ENCODE peak calls at places on chromosome 19, in six cellular contexts. Q is GM10248; S is body of pancreas; A is endodermal cell; K is HFFc6; X is CD4-positive, alpha-beta T cell. M is an unnamed sample.

GRCh38 chr19:374183-374885 is 29.7 kb upstream of the MIER2 start:
- DNase-seq in A (peak; percentile 49), K (no peak), S (no peak), X (no peak), Q (no peak), M (peak; percentile 62)

GRCh38 chr19:54470991-54471782 is 1.9 kb downstream of the CDC42EP5 start:
- DNase-seq in A (peak; percentile 72), K (no peak), Q (peak; percentile 52), S (peak; percentile 67), X (no peak), M (no peak)

GRCh38 chr19:50909240-50910070 is 1.7 kb downstream of the KLK4 start:
- DNase-seq in K (no peak), S (peak; percentile 31), X (no peak), A (peak; percentile 100), Q (peak; percentile 88), M (peak; percentile 76)

GRCh38 chr19:33376423-33376822 is 2.9 kb downstream of the CEBPG start:
- DNase-seq in A (no peak), K (peak; percentile 76), S (peak; percentile 73), X (no peak), Q (no peak), M (no peak)

GRCh38 chr19:45577111-45577905 is 7.3 kb downstream of the OPA3 start:
- DNase-seq in S (peak; percentile 75), A (peak; percentile 69), Q (no peak), K (peak; percentile 96), X (no peak), M (no peak)

GRCh38 chr19:23281663-23282276 is 31.6 kb upstream of the ZNF724 start:
- DNase-seq in X (no peak), K (no peak), S (no peak), A (no peak), Q (no peak), M (no peak)

GRCh38 chr19:44807652-44808462 is 1.0 kb upstream of the BCAM start:
- DNase-seq in S (peak; percentile 75), Q (peak; percentile 55), K (no peak), A (peak; percentile 98), X (no peak), M (no peak)

GRCh38 chr19:19050731-19051130 is 13.1 kb upstream of the SLC25A42 start:
- DNase-seq in S (no peak), K (no peak), A (no peak), Q (no peak), X (no peak), M (no peak)

GRCh38 chr19:13588953-13589833 is 82.9 kb upstream of the CACNA1A start:
- DNase-seq in Q (peak; percentile 85), A (peak; percentile 95), X (peak; percentile 85), S (peak; percentile 62), K (peak; percentile 32), M (peak; percentile 89)
- TF ChIP-seq CTCF in Q (peak; percentile 94), A (peak; percentile 99), X (peak; percentile 99), S (peak; percentile 75), K (peak; percentile 100), M (peak; percentile 99)

GRCh38 chr19:40600086-40600917 is 867 bp upstream of the LTBP4 start:
- DNase-seq in Q (no peak), A (peak; percentile 62), X (no peak), S (no peak), K (no peak), M (no peak)

GRCh38 chr19:40598918-40599307 is 2.3 kb upstream of the LTBP4 start:
- DNase-seq in X (no peak), S (no peak), A (peak; percentile 50), Q (no peak), K (no peak), M (no peak)

GRCh38 chr19:40603071-40603718 is 2.0 kb downstream of the LTBP4 start:
- DNase-seq in Q (no peak), X (no peak), K (peak; percentile 35), S (no peak), A (no peak), M (no peak)

GRCh38 chr19:40599331-40600085 is 1.7 kb upstream of the LTBP4 start:
- DNase-seq in Q (no peak), S (no peak), X (no peak), A (peak; percentile 57), K (no peak), M (no peak)

GRCh38 chr19:40601061-40601973 is at the start of gene LTBP4:
- DNase-seq in Q (no peak), K (no peak), A (peak; percentile 71), S (peak; percentile 51), X (no peak), M (no peak)
- TF ChIP-seq CTCF in Q (peak; percentile 28), K (no peak), A (no peak), S (no peak), X (no peak), M (peak; percentile 14)

DNA sequence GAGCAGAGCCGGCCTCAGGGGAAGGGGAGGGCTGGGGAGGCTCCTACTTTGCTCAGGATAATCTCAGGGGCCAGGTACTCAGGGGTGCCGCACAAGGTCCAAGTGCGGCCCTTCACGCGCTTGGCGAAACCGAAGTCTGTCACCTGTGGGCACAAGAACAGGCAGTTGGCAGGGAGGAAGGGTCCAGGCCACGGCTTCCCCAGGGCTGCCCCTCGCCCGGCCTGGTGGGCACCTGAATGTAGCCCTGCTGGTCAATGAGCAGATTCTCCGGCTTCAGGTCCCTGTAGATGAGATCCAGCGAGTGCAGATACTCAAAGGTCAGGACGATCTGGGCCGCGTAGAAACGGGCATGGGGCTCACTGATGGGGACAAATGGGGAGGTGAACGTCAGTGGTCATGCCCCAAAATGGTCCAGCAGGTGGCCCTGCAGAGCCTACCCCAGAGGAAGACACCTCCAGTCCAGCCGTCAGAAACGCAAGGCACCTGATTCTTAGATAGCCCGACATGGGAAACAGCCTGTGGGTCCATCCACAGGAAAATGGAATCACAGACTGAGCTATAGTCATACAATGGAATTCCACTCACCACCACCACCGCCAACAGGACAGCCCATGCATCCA is 7.1 kb upstream of the SAMD1 start:
- DNase-seq in K (no peak), A (peak; percentile 63), Q (no peak), X (no peak), S (no peak), M (no peak)
- TF ChIP-seq CTCF in K (peak; percentile 42), A (peak; percentile 57), Q (peak; percentile 9), X (no peak), S (no peak), M (peak; percentile 14)

GRCh38 chr19:43503501-43504425 is 783 bp downstream of the PHLDB3 start:
- DNase-seq in X (peak; percentile 99), S (peak; percentile 99), K (peak; percentile 70), A (peak; percentile 99), Q (peak; percentile 99), M (peak; percentile 95)
- TF ChIP-seq CTCF in X (no peak), S (peak; percentile 10), K (no peak), A (peak; percentile 63), Q (peak; percentile 46), M (no peak)

GRCh38 chr19:32138416-32138815 is 207.0 kb upstream of the ZNF507 start:
- DNase-seq in S (no peak), Q (no peak), X (no peak), K (no peak), A (no peak), M (no peak)
- TF ChIP-seq CTCF in S (no peak), Q (no peak), X (no peak), K (peak; percentile 7), A (peak; percentile 57), M (peak; percentile 55)

DNA sequence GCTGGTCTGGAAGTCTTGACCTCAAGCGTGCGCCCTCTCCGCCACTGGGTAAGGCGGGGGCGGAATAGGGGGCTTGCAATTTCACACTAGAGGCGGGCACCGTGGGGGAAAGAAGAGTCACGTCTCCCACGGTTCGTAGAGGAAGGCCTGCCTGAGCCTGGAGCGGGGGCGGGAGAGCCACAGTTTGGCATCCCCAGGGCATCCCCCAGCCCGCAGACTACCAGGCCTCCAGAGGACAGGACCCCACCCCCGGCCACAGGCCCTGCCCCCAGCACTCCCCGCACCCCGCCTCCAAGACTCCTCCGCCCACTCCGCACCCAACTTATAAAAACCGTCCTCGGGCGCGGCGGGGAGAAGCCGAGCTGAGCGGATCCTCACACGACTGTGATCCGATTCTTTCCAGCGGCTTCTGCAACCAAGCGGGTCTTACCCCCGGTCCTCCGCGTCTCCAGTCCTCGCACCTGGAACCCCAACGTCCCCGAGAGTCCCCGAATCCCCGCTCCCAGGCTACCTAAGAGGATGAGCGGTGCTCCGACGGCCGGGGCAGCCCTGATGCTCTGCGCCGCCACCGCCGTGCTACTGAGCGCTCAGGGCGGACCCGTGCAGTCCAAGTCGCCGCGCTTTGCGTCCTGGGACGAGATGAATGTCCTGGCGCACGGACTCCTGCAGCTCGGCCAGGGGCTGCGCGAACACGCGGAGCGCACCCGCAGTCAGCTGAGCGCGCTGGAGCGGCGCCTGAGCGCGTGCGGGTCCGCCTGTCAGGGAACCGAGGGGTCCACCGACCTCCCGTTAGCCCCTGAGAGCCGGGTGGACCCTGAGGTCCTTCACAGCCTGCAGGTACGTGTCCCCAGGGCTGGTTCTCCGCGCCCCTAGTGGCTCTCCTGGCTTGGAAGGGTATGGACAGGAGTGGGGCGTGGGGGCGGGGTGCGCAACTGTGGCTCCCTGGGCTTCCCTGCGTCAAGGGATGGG is at the start of gene ANGPTL4:
- DNase-seq in S (peak; percentile 85), A (peak; percentile 87), X (no peak), K (peak; percentile 59), Q (peak; percentile 62), M (peak; percentile 76)
- TF ChIP-seq CTCF in S (peak; percentile 38), A (peak; percentile 39), X (no peak), K (peak; percentile 59), Q (no peak), M (peak; percentile 38)

GRCh38 chr19:15450528-15450890 is 753 bp upstream of the WIZ start:
- DNase-seq in S (no peak), K (no peak), X (no peak), A (no peak), Q (no peak), M (no peak)

GRCh38 chr19:15453091-15453498 is 3.3 kb upstream of the WIZ start:
- DNase-seq in X (no peak), S (no peak), A (peak; percentile 78), Q (no peak), K (no peak), M (no peak)

GRCh38 chr19:15454371-15454800 is 4.6 kb upstream of the WIZ start:
- DNase-seq in A (no peak), S (peak; percentile 54), Q (no peak), K (no peak), X (no peak), M (no peak)

GRCh38 chr19:15453906-15454305 is 4.2 kb upstream of the WIZ start:
- DNase-seq in S (no peak), Q (no peak), A (no peak), X (no peak), K (no peak), M (no peak)

DNA sequence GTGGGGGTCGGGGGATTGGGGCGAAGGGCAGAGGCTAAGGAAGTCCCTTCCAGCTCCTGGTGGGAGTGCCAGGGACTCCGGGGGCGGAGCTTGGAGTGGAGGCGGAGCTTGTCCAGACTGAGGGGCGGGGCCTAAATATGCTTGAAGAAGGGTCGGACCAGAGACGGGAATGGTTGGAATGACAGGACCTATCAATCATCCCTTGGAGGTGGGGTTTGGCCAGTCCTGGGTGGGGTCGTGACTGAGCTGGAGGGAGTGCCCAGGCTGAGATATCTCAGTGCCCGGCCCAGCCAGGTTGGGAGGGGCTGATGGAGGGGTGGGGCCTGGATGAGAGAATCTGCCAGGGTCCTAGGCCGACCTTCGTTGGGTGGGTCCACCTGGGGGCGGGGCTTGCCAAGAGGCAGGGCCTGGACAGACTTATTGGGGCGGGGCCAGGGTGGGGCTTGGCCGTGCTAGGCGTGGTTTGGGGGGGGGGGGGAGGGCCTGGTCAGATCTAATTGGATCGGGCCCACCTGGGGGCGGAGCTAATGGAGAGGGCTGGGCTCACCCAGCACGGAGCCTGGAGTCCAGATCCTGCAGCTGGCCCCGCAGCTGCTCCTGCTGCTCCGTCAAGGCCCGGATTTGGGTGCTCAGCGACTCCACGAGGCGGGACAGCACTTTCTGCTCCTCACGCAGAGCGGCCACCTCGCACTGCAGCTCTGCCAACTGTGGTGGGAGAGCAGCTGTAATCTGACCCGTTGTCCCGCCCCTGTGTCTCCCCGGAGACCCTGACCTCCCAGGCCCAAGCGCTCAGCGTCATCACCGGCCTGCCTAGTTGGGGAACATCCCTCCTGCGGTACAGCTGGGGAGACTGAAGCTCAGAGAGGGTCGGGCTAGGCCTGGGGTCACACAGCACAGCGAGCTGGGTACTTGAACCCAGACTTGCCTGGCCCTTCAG is 2.6 kb upstream of the WIZ start:
- DNase-seq in K (no peak), A (peak; percentile 99), S (peak; percentile 92), Q (no peak), X (no peak), M (no peak)
- TF ChIP-seq CTCF in K (no peak), A (no peak), S (no peak), Q (no peak), X (no peak), M (no peak)

M was measured in type B pancreatic cell.